ENCODE peak calls at places on chromosomes 16 and 17, in six cellular contexts. G is IMR-90, C is H9, J is neuronal stem cell, P is trophoblast cell, F is H1. A is an unnamed sample.
A peak's percentile ranks its signal among the peaks of the same experiment; 100 is the strongest.

GRCh38 chr16:4787627-4788482 is at the start of gene SEPTIN12:
- DNase-seq in G (no peak), F (no peak), P (no peak), C (no peak), J (no peak), A (no peak)

GRCh38 chr17:2063306-2064146 is 8.6 kb downstream of the HIC1 start:
- DNase-seq in F (no peak), C (no peak), J (no peak), P (no peak), G (peak; percentile 72), A (peak; percentile 87)

GRCh38 chr16:81567987-81568748 is 123.6 kb downstream of the CMIP start:
- DNase-seq in J (no peak), P (no peak), C (no peak), F (no peak), G (peak; percentile 43), A (peak; percentile 47)

GRCh38 chr16:81315271-81316175 is 761 bp downstream of the GAN start:
- DNase-seq in F (peak; percentile 62), P (peak; percentile 57), G (peak; percentile 51), C (no peak), J (peak; percentile 23), A (peak; percentile 69)

GRCh38 chr16:64416232-64417010 is 705.4 kb downstream of the CDH11 start:
- DNase-seq in G (peak; percentile 43), P (peak; percentile 11), C (no peak), F (no peak), J (no peak), A (peak; percentile 65)

GRCh38 chr16:26765087-26765486 is 301.6 kb upstream of the C16orf82 start:
- DNase-seq in P (peak; percentile 2), G (no peak), F (peak; percentile 49), C (peak; percentile 41), J (no peak), A (no peak)

GRCh38 chr17:80221401-80221800 is 1.2 kb downstream of the SLC26A11 start:
- DNase-seq in F (no peak), C (peak; percentile 31), G (no peak), P (no peak), J (no peak), A (no peak)

GRCh38 chr17:30600062-30600829 is 123.0 kb downstream of the GOSR1 start:
- DNase-seq in C (peak; percentile 93), G (peak; percentile 70), P (peak; percentile 82), J (peak; percentile 82), F (peak; percentile 91), A (peak; percentile 89)

GRCh38 chr17:48497103-48497502 is 33.7 kb downstream of the HOXB1 start:
- DNase-seq in G (peak; percentile 89), F (no peak), J (no peak), P (peak; percentile 33), C (no peak), A (peak; percentile 86)

GRCh38 chr16:17520567-17520966 is 49.8 kb upstream of the XYLT1 start:
- DNase-seq in C (no peak), G (peak; percentile 84), F (no peak), P (no peak), J (no peak), A (no peak)

GRCh38 chr17:4533522-4534502 is 21.4 kb downstream of the MYBBP1A start:
- DNase-seq in F (no peak), J (no peak), G (no peak), C (no peak), P (no peak), A (no peak)
- H3K14ac ChIP-seq in F (no peak overlapping the region), J (peak overlapping the region; percentile 82), G (no peak overlapping the region), C (no peak overlapping the region), P (no peak overlapping the region), A (no peak overlapping the region)

DNA sequence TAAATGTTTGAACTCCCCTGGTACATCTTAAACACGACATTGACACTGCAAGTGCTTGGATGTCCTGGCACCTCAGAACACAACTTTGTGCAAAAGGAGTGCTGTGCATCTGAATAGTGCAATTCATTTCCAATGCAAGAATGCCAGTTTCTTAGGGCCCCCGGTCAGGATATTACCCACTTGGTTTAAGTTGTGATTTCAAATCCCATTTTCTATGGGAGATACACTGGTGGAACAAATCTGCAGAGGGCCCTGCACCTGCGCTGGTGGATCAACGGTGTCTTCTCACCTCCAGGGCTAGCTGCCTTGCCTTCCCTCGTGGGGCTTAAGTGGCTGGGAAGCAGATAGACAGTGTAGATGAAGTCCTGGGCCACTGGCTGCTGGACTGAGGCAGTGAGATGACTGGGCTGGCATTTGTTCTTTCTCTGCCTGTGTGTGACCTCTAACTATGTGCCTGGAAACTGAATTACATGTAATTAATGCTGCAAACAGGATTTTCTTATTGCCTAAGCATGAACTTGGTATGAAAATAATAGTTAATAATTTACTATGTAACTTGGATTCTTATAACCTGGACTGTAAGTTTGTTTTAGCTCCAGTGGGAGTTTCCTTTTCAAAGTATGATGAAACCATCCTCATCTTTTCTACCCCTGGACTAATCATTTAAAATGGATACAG is 20.9 kb downstream of the HAPSTR1 start:
- DNase-seq in J (no peak), C (no peak), F (no peak), P (no peak), G (no peak), A (no peak)
- H3K14ac ChIP-seq in J (no peak overlapping the region), C (no peak overlapping the region), F (no peak overlapping the region), P (no peak overlapping the region), G (no peak overlapping the region), A (no peak overlapping the region)

GRCh38 chr17:78324391-78325075 is 35.3 kb downstream of the SOCS3 start:
- DNase-seq in P (peak; percentile 48), C (peak; percentile 78), J (no peak), F (peak; percentile 65), G (peak; percentile 89), A (peak; percentile 98)

GRCh38 chr17:78322327-78322857 is 37.5 kb downstream of the SOCS3 start:
- DNase-seq in G (peak; percentile 54), F (no peak), P (no peak), C (no peak), J (no peak), A (peak; percentile 56)

GRCh38 chr17:78325076-78325712 is 34.7 kb downstream of the SOCS3 start:
- DNase-seq in F (no peak), C (no peak), G (peak; percentile 61), J (no peak), P (peak; percentile 80), A (peak; percentile 91)

GRCh38 chr17:78322858-78323455 is 36.9 kb downstream of the SOCS3 start:
- DNase-seq in G (no peak), C (no peak), J (no peak), P (no peak), F (no peak), A (no peak)

DNA sequence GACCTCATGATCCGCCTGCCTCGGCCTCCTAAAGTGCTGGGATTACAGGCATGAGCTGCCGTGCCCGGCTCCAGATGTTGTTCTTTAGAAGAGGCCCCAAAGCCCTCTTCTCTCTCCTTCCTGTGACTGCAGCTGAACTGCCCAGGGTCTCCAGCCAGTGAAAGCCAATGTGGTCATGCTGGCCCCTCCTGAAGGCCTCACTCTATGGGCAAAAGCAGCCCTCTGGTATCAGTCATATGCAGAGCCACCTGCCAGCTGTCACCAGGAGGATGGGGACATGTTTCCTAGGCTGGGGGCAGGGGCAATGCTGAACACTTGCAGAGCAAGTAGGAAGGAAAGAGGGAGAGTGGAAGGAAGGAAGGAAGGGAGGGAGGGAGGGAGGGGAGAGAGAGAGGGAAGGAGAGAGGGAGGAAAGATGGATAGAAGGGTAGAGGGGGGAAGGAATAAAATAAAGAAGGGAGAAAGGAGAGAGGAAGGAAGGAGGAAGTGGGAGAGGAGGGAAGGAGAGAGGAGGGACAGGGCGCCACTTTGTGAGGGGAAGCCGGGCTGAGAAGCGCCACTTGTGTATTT is 36.0 kb downstream of the SOCS3 start:
- DNase-seq in P (no peak), G (no peak), J (no peak), C (no peak), F (no peak), A (peak; percentile 45)
- H3K14ac ChIP-seq in P (no peak overlapping the region), G (peak overlapping the region; percentile 77), J (peak overlapping the region; percentile 25), C (peak overlapping the region; percentile 36), F (no peak overlapping the region), A (no peak overlapping the region)

GRCh38 chr16:88906535-88907105 is 40.2 kb upstream of the PABPN1L start:
- DNase-seq in C (no peak), P (no peak), J (no peak), F (no peak), G (no peak), A (no peak)
- H3K14ac ChIP-seq in C (no peak overlapping the region), P (no peak overlapping the region), J (no peak overlapping the region), F (no peak overlapping the region), G (no peak overlapping the region), A (no peak overlapping the region)

GRCh38 chr16:31073823-31074072 is 292 bp downstream of the ZNF668 start:
- DNase-seq in C (no peak), G (no peak), J (peak; percentile 89), F (no peak), P (no peak), A (no peak)

GRCh38 chr16:31072540-31073072 is 1.4 kb downstream of the ZNF668 start:
- DNase-seq in G (peak; percentile 69), J (peak; percentile 24), P (peak; percentile 55), F (no peak), C (no peak), A (peak; percentile 75)

GRCh38 chr16:31071861-31072260 is 2.2 kb downstream of the ZNF668 start:
- DNase-seq in F (no peak), P (no peak), G (peak; percentile 94), J (no peak), C (no peak), A (peak; percentile 58)

GRCh38 chr16:31074073-31074813 is at the start of the genes ZNF646 and ZNF668:
- DNase-seq in J (peak; percentile 97), P (peak; percentile 100), G (peak; percentile 100), F (peak; percentile 89), C (peak; percentile 99), A (peak; percentile 99)

GRCh38 chr16:31073073-31073822 is 792 bp downstream of the ZNF668 start:
- DNase-seq in J (peak; percentile 81), P (peak; percentile 94), C (peak; percentile 93), G (peak; percentile 88), F (peak; percentile 96), A (peak; percentile 95)
- H3K14ac ChIP-seq in J (peak overlapping the region; percentile 65), P (peak overlapping the region; percentile 97), C (peak overlapping the region; percentile 98), G (peak overlapping the region; percentile 98), F (peak overlapping the region; percentile 63), A (peak overlapping the region; percentile 92)

GRCh38 chr17:75516255-75516618 is at the start of gene TSEN54:
- DNase-seq in J (peak; percentile 79), G (peak; percentile 79), P (peak; percentile 85), F (peak; percentile 93), C (peak; percentile 95), A (peak; percentile 90)

GRCh38 chr17:75515523-75516254 is at the start of gene CASKIN2:
- DNase-seq in F (peak; percentile 99), J (peak; percentile 95), P (peak; percentile 86), C (peak; percentile 98), G (peak; percentile 86), A (peak; percentile 89)

GRCh38 chr17:75513667-75514052 is 1.7 kb downstream of the CASKIN2 start:
- DNase-seq in P (no peak), G (no peak), F (no peak), C (no peak), J (no peak), A (no peak)

GRCh38 chr17:75514299-75515228 is 773 bp downstream of the CASKIN2 start:
- DNase-seq in J (peak; percentile 52), P (no peak), F (peak; percentile 64), G (peak; percentile 23), C (no peak), A (peak; percentile 39)

GRCh38 chr17:75515229-75515522 is 161 bp downstream of the CASKIN2 start:
- DNase-seq in C (no peak), P (no peak), G (no peak), F (no peak), J (no peak), A (no peak)
- H3K14ac ChIP-seq in C (peak overlapping the region; percentile 50), P (peak overlapping the region; percentile 82), G (no peak overlapping the region), F (no peak overlapping the region), J (no peak overlapping the region), A (no peak overlapping the region)

A was measured in mesenchymal stem cell.